ENCODE peak calls at places on chromosome 9, in six cellular contexts. One of them, this sample, is unnamed.

GRCh38 chr9:110160685-110161084 is 47.3 kb downstream of the C9orf152 start:
- DNase-seq in hepatocyte: no peak
- DNase-seq in NT2/D1: no peak
- DNase-seq in psoas muscle: no peak
- DNase-seq in IMR-90: no peak
- DNase-seq in CD4-positive, CD25-positive, alpha-beta regulatory T cell: no peak
- DNase-seq in this sample: no peak

GRCh38 chr9:114626415-114627029 is 15.4 kb downstream of the TMEM268 start:
- DNase-seq in hepatocyte: no peak
- DNase-seq in NT2/D1: no peak
- DNase-seq in psoas muscle: no peak
- DNase-seq in IMR-90: no peak
- DNase-seq in CD4-positive, CD25-positive, alpha-beta regulatory T cell: no peak
- DNase-seq in this sample: no peak

GRCh38 chr9:91256235-91256634 is 105.5 kb downstream of the AUH start:
- DNase-seq in hepatocyte: no peak
- DNase-seq in NT2/D1: no peak
- DNase-seq in psoas muscle: no peak
- DNase-seq in IMR-90: no peak
- DNase-seq in CD4-positive, CD25-positive, alpha-beta regulatory T cell: no peak
- DNase-seq in this sample: no peak

GRCh38 chr9:112041536-112042243 is 133.4 kb downstream of the SUSD1 start:
- DNase-seq in hepatocyte: peak; percentile 55
- DNase-seq in NT2/D1: peak; percentile 66
- DNase-seq in psoas muscle: no peak
- DNase-seq in IMR-90: peak; percentile 100
- DNase-seq in CD4-positive, CD25-positive, alpha-beta regulatory T cell: no peak
- DNase-seq in this sample: peak; percentile 99

GRCh38 chr9:137149942-137150484 is 11.1 kb downstream of the GRIN1 start:
- DNase-seq in hepatocyte: no peak
- DNase-seq in NT2/D1: peak; percentile 79
- DNase-seq in psoas muscle: peak; percentile 42
- DNase-seq in IMR-90: no peak
- DNase-seq in CD4-positive, CD25-positive, alpha-beta regulatory T cell: no peak
- DNase-seq in this sample: no peak

GRCh38 chr9:5587024-5587423 is 41.9 kb upstream of the RIC1 start:
- DNase-seq in hepatocyte: no peak
- DNase-seq in NT2/D1: no peak
- DNase-seq in psoas muscle: no peak
- DNase-seq in IMR-90: peak; percentile 95
- DNase-seq in CD4-positive, CD25-positive, alpha-beta regulatory T cell: no peak
- DNase-seq in this sample: no peak

GRCh38 chr9:7094052-7094451 is 336.3 kb downstream of the KDM4C start:
- DNase-seq in hepatocyte: no peak
- DNase-seq in NT2/D1: peak; percentile 27
- DNase-seq in psoas muscle: no peak
- DNase-seq in IMR-90: peak; percentile 24
- DNase-seq in CD4-positive, CD25-positive, alpha-beta regulatory T cell: no peak
- DNase-seq in this sample: no peak

GRCh38 chr9:14880951-14881465 is 29.2 kb downstream of the FREM1 start:
- DNase-seq in hepatocyte: no peak
- DNase-seq in NT2/D1: no peak
- DNase-seq in psoas muscle: no peak
- DNase-seq in IMR-90: no peak
- DNase-seq in CD4-positive, CD25-positive, alpha-beta regulatory T cell: no peak
- DNase-seq in this sample: peak; percentile 24

GRCh38 chr9:27870404-27870803 is 297.1 kb upstream of the C9orf72 start:
- DNase-seq in hepatocyte: peak; percentile 33
- DNase-seq in NT2/D1: no peak
- DNase-seq in psoas muscle: no peak
- DNase-seq in IMR-90: no peak
- DNase-seq in CD4-positive, CD25-positive, alpha-beta regulatory T cell: no peak
- DNase-seq in this sample: no peak

GRCh38 chr9:106110483-106110882 is 416.1 kb downstream of the TMEM38B start:
- DNase-seq in hepatocyte: no peak
- DNase-seq in NT2/D1: no peak
- DNase-seq in psoas muscle: no peak
- DNase-seq in IMR-90: no peak
- DNase-seq in CD4-positive, CD25-positive, alpha-beta regulatory T cell: no peak
- DNase-seq in this sample: no peak

GRCh38 chr9:93823245-93824072 is 131.7 kb downstream of the BARX1 start:
- DNase-seq in hepatocyte: no peak
- DNase-seq in NT2/D1: no peak
- DNase-seq in psoas muscle: no peak
- DNase-seq in IMR-90: no peak
- DNase-seq in CD4-positive, CD25-positive, alpha-beta regulatory T cell: no peak
- DNase-seq in this sample: no peak

GRCh38 chr9:113376634-113377531 is at the start of gene HDHD3:
- DNase-seq in hepatocyte: peak; percentile 93
- DNase-seq in NT2/D1: peak; percentile 66
- DNase-seq in psoas muscle: peak; percentile 89
- DNase-seq in IMR-90: peak; percentile 58
- DNase-seq in CD4-positive, CD25-positive, alpha-beta regulatory T cell: peak; percentile 89
- DNase-seq in this sample: peak; percentile 69

GRCh38 chr9:27572036-27572435 is 1.2 kb downstream of the C9orf72 start:
- DNase-seq in hepatocyte: no peak
- DNase-seq in NT2/D1: no peak
- DNase-seq in psoas muscle: no peak
- DNase-seq in IMR-90: no peak
- DNase-seq in CD4-positive, CD25-positive, alpha-beta regulatory T cell: no peak
- DNase-seq in this sample: no peak

GRCh38 chr9:92506184-92506857 is 24.0 kb upstream of the ASPN start:
- DNase-seq in hepatocyte: peak; percentile 38
- DNase-seq in NT2/D1: no peak
- DNase-seq in psoas muscle: peak; percentile 62
- DNase-seq in IMR-90: peak; percentile 95
- DNase-seq in CD4-positive, CD25-positive, alpha-beta regulatory T cell: no peak
- DNase-seq in this sample: no peak

GRCh38 chr9:113873446-113873845 is 2.7 kb upstream of the ZNF618 start:
- DNase-seq in hepatocyte: no peak
- DNase-seq in NT2/D1: no peak
- DNase-seq in psoas muscle: no peak
- DNase-seq in IMR-90: no peak
- DNase-seq in CD4-positive, CD25-positive, alpha-beta regulatory T cell: no peak
- DNase-seq in this sample: no peak

GRCh38 chr9:79858509-79858908 is 286.7 kb downstream of the TLE4 start:
- DNase-seq in hepatocyte: no peak
- DNase-seq in NT2/D1: no peak
- DNase-seq in psoas muscle: no peak
- DNase-seq in IMR-90: peak; percentile 17
- DNase-seq in CD4-positive, CD25-positive, alpha-beta regulatory T cell: peak; percentile 64
- DNase-seq in this sample: peak; percentile 6

GRCh38 chr9:33245341-33245740 is 5.4 kb downstream of the SPINK4 start:
- DNase-seq in hepatocyte: no peak
- DNase-seq in NT2/D1: no peak
- DNase-seq in psoas muscle: no peak
- DNase-seq in IMR-90: no peak
- DNase-seq in CD4-positive, CD25-positive, alpha-beta regulatory T cell: no peak
- DNase-seq in this sample: no peak

GRCh38 chr9:6014668-6015270 is 655 bp downstream of the RANBP6 start:
- DNase-seq in hepatocyte: peak; percentile 62
- DNase-seq in NT2/D1: no peak
- DNase-seq in psoas muscle: no peak
- DNase-seq in IMR-90: peak; percentile 84
- DNase-seq in CD4-positive, CD25-positive, alpha-beta regulatory T cell: peak; percentile 62
- DNase-seq in this sample: no peak

GRCh38 chr9:13575558-13575957 is 296.1 kb upstream of the MPDZ start:
- DNase-seq in hepatocyte: no peak
- DNase-seq in NT2/D1: no peak
- DNase-seq in psoas muscle: peak; percentile 23
- DNase-seq in IMR-90: no peak
- DNase-seq in CD4-positive, CD25-positive, alpha-beta regulatory T cell: no peak
- DNase-seq in this sample: no peak

GRCh38 chr9:7387844-7388243 is 411.7 kb downstream of the DMAC1 start:
- DNase-seq in hepatocyte: peak; percentile 15
- DNase-seq in NT2/D1: no peak
- DNase-seq in psoas muscle: no peak
- DNase-seq in IMR-90: no peak
- DNase-seq in CD4-positive, CD25-positive, alpha-beta regulatory T cell: no peak
- DNase-seq in this sample: no peak

GRCh38 chr9:90394866-90395265 is 247.8 kb downstream of the DIRAS2 start:
- DNase-seq in hepatocyte: no peak
- DNase-seq in NT2/D1: no peak
- DNase-seq in psoas muscle: no peak
- DNase-seq in IMR-90: no peak
- DNase-seq in CD4-positive, CD25-positive, alpha-beta regulatory T cell: no peak
- DNase-seq in this sample: peak; percentile 6

GRCh38 chr9:88530051-88530450 is 4.9 kb upstream of the NXNL2 start:
- DNase-seq in hepatocyte: no peak
- DNase-seq in NT2/D1: no peak
- DNase-seq in psoas muscle: no peak
- DNase-seq in IMR-90: peak; percentile 78
- DNase-seq in CD4-positive, CD25-positive, alpha-beta regulatory T cell: no peak
- DNase-seq in this sample: no peak

GRCh38 chr9:88534456-88535225 is at the start of gene NXNL2:
- DNase-seq in hepatocyte: peak; percentile 94
- DNase-seq in NT2/D1: peak; percentile 89
- DNase-seq in psoas muscle: peak; percentile 64
- DNase-seq in IMR-90: peak; percentile 82
- DNase-seq in CD4-positive, CD25-positive, alpha-beta regulatory T cell: peak; percentile 54
- DNase-seq in this sample: no peak

GRCh38 chr9:88531920-88532319 is 3.1 kb upstream of the NXNL2 start:
- DNase-seq in hepatocyte: no peak
- DNase-seq in NT2/D1: no peak
- DNase-seq in psoas muscle: no peak
- DNase-seq in IMR-90: no peak
- DNase-seq in CD4-positive, CD25-positive, alpha-beta regulatory T cell: no peak
- DNase-seq in this sample: no peak

GRCh38 chr9:88533951-88534455 is 975 bp upstream of the NXNL2 start:
- DNase-seq in hepatocyte: peak; percentile 73
- DNase-seq in NT2/D1: peak; percentile 36
- DNase-seq in psoas muscle: no peak
- DNase-seq in IMR-90: peak; percentile 57
- DNase-seq in CD4-positive, CD25-positive, alpha-beta regulatory T cell: peak; percentile 9
- DNase-seq in this sample: no peak

DNA sequence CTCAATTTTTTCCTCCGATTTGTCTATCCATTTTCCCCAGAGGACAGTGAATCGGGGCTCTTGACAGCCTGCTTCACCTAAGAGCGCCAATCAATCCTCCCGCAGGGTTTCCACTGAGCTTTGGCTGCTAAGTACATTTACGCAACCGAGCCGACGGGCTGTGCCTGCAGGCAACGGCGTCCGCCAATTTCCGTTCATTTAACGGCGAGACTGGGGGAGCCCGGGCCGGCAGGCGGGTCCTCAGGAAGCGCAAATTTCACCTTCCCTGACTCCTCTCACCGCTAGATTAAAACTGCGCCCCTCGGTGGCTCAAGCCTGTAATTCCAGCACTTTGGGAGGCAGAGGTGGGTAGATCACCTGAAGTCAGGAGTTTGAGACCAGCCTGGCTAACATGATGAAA is 2.7 kb upstream of the NXNL2 start:
- DNase-seq in hepatocyte: peak; percentile 66
- DNase-seq in NT2/D1: peak; percentile 87
- DNase-seq in psoas muscle: peak; percentile 57
- DNase-seq in IMR-90: peak; percentile 46
- DNase-seq in CD4-positive, CD25-positive, alpha-beta regulatory T cell: peak; percentile 28
- DNase-seq in this sample: no peak
- H3K27me3 ChIP-seq in hepatocyte: no peaks in the 10 kb centered on the region
- H3K27me3 ChIP-seq in NT2/D1: peaks cover 11% of the 10 kb centered on the region
- H3K27me3 ChIP-seq in psoas muscle: no peaks in the 10 kb centered on the region
- H3K27me3 ChIP-seq in IMR-90: no peaks in the 10 kb centered on the region
- H3K27me3 ChIP-seq in CD4-positive, CD25-positive, alpha-beta regulatory T cell: no peaks in the 10 kb centered on the region
- H3K27me3 ChIP-seq in this sample: no peaks in the 10 kb centered on the region

GRCh38 chr9:119283118-119283794 is 86.0 kb downstream of the BRINP1 start:
- DNase-seq in hepatocyte: peak; percentile 37
- DNase-seq in NT2/D1: peak; percentile 82
- DNase-seq in psoas muscle: no peak
- DNase-seq in IMR-90: no peak
- DNase-seq in CD4-positive, CD25-positive, alpha-beta regulatory T cell: no peak
- DNase-seq in this sample: peak; percentile 15
- H3K4me1 ChIP-seq in hepatocyte: no peaks in the 10 kb centered on the region
- H3K4me1 ChIP-seq in NT2/D1: no peaks in the 10 kb centered on the region
- H3K4me1 ChIP-seq in psoas muscle: no peaks in the 10 kb centered on the region
- H3K4me1 ChIP-seq in IMR-90: no peaks in the 10 kb centered on the region
- H3K4me1 ChIP-seq in CD4-positive, CD25-positive, alpha-beta regulatory T cell: no peaks in the 10 kb centered on the region
- H3K4me1 ChIP-seq in this sample: no peaks in the 10 kb centered on the region

DNA sequence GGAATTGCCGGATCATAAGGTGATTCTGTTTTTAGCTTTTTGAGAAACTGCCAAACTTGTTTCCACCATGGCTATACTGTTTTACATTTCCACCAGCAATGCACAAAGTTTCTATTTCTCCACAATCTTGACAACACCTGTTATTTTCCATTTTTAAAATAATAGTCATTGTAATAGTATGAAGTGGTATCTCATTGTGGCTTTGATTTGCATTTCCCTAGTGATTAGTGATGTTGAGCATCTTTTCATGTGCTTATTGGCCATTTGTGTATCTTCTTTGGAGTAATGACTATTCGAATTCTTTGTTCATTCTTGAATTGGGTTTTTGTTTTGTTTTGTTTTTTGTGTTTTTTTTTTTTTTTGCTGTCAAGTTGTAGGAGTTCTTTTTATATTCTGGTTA is 4.9 kb downstream of the GARNL3 start:
- DNase-seq in hepatocyte: no peak
- DNase-seq in NT2/D1: no peak
- DNase-seq in psoas muscle: no peak
- DNase-seq in IMR-90: no peak
- DNase-seq in CD4-positive, CD25-positive, alpha-beta regulatory T cell: no peak
- DNase-seq in this sample: no peak
- H3K9me3 ChIP-seq in hepatocyte: no peaks in the 10 kb centered on the region
- H3K9me3 ChIP-seq in NT2/D1: no peaks in the 10 kb centered on the region
- H3K9me3 ChIP-seq in psoas muscle: no peaks in the 10 kb centered on the region
- H3K9me3 ChIP-seq in IMR-90: no peaks in the 10 kb centered on the region
- H3K9me3 ChIP-seq in CD4-positive, CD25-positive, alpha-beta regulatory T cell: no peaks in the 10 kb centered on the region
- H3K9me3 ChIP-seq in this sample: no peaks in the 10 kb centered on the region

GRCh38 chr9:94853887-94854286 is 127.4 kb downstream of the AOPEP start:
- DNase-seq in hepatocyte: peak; percentile 28
- DNase-seq in NT2/D1: no peak
- DNase-seq in psoas muscle: no peak
- DNase-seq in IMR-90: peak; percentile 32
- DNase-seq in CD4-positive, CD25-positive, alpha-beta regulatory T cell: no peak
- DNase-seq in this sample: no peak

GRCh38 chr9:94850540-94851434 is 124.3 kb downstream of the AOPEP start:
- DNase-seq in hepatocyte: no peak
- DNase-seq in NT2/D1: no peak
- DNase-seq in psoas muscle: no peak
- DNase-seq in IMR-90: no peak
- DNase-seq in CD4-positive, CD25-positive, alpha-beta regulatory T cell: no peak
- DNase-seq in this sample: no peak

GRCh38 chr9:94851467-94851866 is 125.0 kb downstream of the AOPEP start:
- DNase-seq in hepatocyte: no peak
- DNase-seq in NT2/D1: no peak
- DNase-seq in psoas muscle: no peak
- DNase-seq in IMR-90: no peak
- DNase-seq in CD4-positive, CD25-positive, alpha-beta regulatory T cell: no peak
- DNase-seq in this sample: no peak

GRCh38 chr9:94855919-94856318 is 129.4 kb downstream of the AOPEP start:
- DNase-seq in hepatocyte: no peak
- DNase-seq in NT2/D1: no peak
- DNase-seq in psoas muscle: no peak
- DNase-seq in IMR-90: no peak
- DNase-seq in CD4-positive, CD25-positive, alpha-beta regulatory T cell: no peak
- DNase-seq in this sample: peak; percentile 29

DNA sequence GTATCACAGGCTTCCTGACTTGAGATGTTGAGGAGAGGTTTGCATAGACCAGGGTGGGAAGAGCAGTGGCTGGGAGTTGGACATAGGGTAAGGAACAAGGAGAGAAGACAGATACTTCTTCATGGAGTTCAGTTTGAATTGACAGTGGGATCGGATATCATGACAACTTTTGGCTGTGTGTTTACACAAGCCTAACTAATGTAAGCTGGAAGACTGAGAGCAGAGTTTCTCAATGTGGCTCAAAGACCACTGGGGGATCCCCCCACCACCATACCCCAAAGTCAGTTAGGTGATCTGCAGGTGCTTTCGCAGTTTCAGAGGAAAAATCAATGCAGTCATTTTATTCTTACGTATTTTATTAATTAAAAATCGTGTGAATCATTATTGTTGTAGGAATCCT is 125.9 kb downstream of the AOPEP start:
- DNase-seq in hepatocyte: no peak
- DNase-seq in NT2/D1: no peak
- DNase-seq in psoas muscle: no peak
- DNase-seq in IMR-90: no peak
- DNase-seq in CD4-positive, CD25-positive, alpha-beta regulatory T cell: no peak
- DNase-seq in this sample: no peak
- H3K27me3 ChIP-seq in hepatocyte: no peaks in the 10 kb centered on the region
- H3K27me3 ChIP-seq in NT2/D1: no peaks in the 10 kb centered on the region
- H3K27me3 ChIP-seq in psoas muscle: no peaks in the 10 kb centered on the region
- H3K27me3 ChIP-seq in IMR-90: no peaks in the 10 kb centered on the region
- H3K27me3 ChIP-seq in CD4-positive, CD25-positive, alpha-beta regulatory T cell: no peaks in the 10 kb centered on the region
- H3K27me3 ChIP-seq in this sample: no peaks in the 10 kb centered on the region